ENCODE peak calls at places on chromosomes 16 and 17, in nine cellular contexts. L, V, A, B, E, O, I, X and G are unnamed samples.

GRCh38 chr17:36142230-36142629 is 34.2 kb downstream of the TBC1D3B start:
- DNase-seq in L (no peak), V (no peak), A (no peak), B (no peak), E (no peak), O (no peak), I (no peak), X (no peak), G (no peak)

GRCh38 chr16:870856-871561 is 70.5 kb upstream of the GNG13 start:
- DNase-seq in L (no peak), V (no peak), A (no peak), B (peak), E (no peak), O (no peak), I (no peak), X (no peak), G (no peak)

GRCh38 chr17:76265624-76266243 is 586 bp downstream of the UBALD2 start:
- DNase-seq in L (peak), V (peak), A (no peak), B (peak), E (peak), O (no peak), I (peak), X (peak), G (no peak)

GRCh38 chr17:2050871-2051387 is 4.0 kb upstream of the HIC1 start:
- DNase-seq in L (peak), V (no peak), A (no peak), B (peak), E (no peak), O (no peak), I (no peak), X (no peak), G (no peak)

GRCh38 chr17:15392326-15392739 is 50.9 kb upstream of the TEKT3 start:
- DNase-seq in L (no peak), V (peak), A (no peak), B (no peak), E (peak), O (no peak), I (no peak), X (no peak), G (no peak)

GRCh38 chr16:68900009-68900408 is 56.7 kb downstream of the TANGO6 start:
- DNase-seq in L (no peak), V (no peak), A (no peak), B (no peak), E (no peak), O (no peak), I (no peak), X (no peak), G (no peak)

GRCh38 chr16:84052071-84052622 is 9.6 kb upstream of the SLC38A8 start:
- DNase-seq in L (no peak), V (no peak), A (no peak), B (peak), E (no peak), O (no peak), I (no peak), X (no peak), G (no peak)

GRCh38 chr17:68015081-68015723 is 18.9 kb upstream of the C17orf58 start:
- DNase-seq in L (no peak), V (no peak), A (no peak), B (no peak), E (no peak), O (no peak), I (no peak), X (no peak), G (no peak)

GRCh38 chr16:57648125-57648524 is 19.7 kb downstream of the ADGRG1 start:
- DNase-seq in L (no peak), V (no peak), A (no peak), B (no peak), E (no peak), O (no peak), I (no peak), X (no peak), G (no peak)

GRCh38 chr17:20315821-20316220 is 151.5 kb downstream of the LGALS9B start:
- DNase-seq in L (no peak), V (no peak), A (no peak), B (no peak), E (peak), O (no peak), I (no peak), X (no peak), G (no peak)

DNA sequence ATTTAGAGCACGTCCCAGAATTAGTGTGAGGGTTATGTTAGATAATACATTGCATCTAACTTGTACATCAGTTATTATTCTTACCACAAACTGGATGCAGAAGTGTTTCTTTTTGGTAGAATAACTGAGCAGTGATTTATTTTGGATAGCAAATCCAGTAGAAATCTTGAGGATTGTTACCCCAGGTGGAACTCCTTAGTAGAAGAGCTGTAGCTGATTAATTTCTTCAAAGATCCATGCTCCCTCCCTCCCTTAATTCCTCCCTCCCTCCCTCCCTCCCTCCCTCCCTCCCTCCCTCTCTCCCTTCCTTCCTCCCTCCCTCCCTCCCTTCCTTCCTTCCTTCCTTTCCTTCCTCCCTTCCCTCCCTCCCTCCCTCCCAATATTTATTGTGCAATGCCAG is 337.7 kb downstream of the CA10 start:
- DNase-seq in L (no peak), V (no peak), A (no peak), B (no peak), E (no peak), O (no peak), I (no peak), X (no peak), G (no peak)
- TF ChIP-seq CTCF in L (no peak), V (no peak), A (no peak), B (no peak), E (no peak), O (no peak), I (no peak), X (no peak), G (no peak)

DNA sequence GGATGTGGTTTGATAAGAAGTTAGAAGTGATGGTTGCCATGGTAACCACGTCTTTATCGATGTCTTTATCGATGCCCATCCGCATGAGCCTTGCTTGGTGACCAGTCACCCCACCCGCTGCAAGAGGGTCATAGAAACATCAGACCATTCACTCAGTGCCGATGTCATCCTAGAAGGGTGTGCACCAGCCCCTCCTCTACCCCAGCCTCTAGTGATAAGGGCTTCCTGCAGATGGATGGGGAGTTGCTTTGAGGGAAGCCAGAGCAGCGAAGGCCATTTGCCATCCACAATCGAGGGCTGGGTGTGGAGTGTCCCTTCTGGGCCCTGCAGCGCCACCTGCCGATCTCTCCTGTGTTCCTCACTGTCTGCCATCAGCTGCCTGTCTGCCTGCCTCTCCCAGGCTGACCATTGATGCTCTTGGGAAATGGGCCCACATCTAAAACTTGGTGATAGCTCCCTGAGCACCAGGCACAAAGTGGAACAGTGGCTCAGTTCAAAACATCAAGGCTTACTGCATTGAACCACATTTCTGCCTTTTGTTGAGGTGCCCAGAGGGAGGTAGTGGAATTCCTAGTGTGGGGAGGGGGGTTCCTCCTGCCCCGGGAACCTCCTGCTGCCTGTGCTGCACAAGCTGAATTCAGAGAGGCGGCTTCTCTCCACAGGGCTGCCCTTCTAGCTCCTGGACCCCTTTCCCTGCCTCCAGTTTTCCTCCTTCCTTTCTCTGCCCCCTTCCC is 8.9 kb downstream of the CALB2 start:
- DNase-seq in L (peak), V (peak), A (peak), B (peak), E (peak), O (no peak), I (peak), X (no peak), G (peak)
- TF ChIP-seq CTCF in L (peak), V (peak), A (peak), B (no peak), E (peak), O (no peak), I (peak), X (no peak), G (peak)

GRCh38 chr16:70738083-70738977 is 52.5 kb upstream of the MTSS2 start:
- DNase-seq in L (peak), V (peak), A (peak), B (peak), E (peak), O (peak), I (peak), X (peak), G (no peak)
- TF ChIP-seq CTCF in L (peak), V (peak), A (peak), B (peak), E (peak), O (peak), I (peak), X (peak), G (peak)

GRCh38 chr16:7313170-7313569 is 19.5 kb upstream of the RBFOX1 start:
- DNase-seq in L (peak), V (no peak), A (peak), B (no peak), E (no peak), O (no peak), I (peak), X (no peak), G (no peak)
- TF ChIP-seq CTCF in L (peak), V (no peak), A (peak), B (peak), E (peak), O (peak), I (peak), X (no peak), G (no peak)